ENCODE peak calls at places on chromosomes 3 and 15, in eight cellular contexts. One of them, this sample, is unnamed.
A peak's percentile ranks its signal among the peaks of the same experiment; 100 is the strongest.

GRCh38 chr3:19901918-19902317 is 32.1 kb downstream of the EFHB start:
- DNase-seq in H9: no peak
- DNase-seq in mucosa of descending colon: no peak
- DNase-seq in renal cortical epithelial cell: no peak
- DNase-seq in GM03348: no peak
- DNase-seq in HCEC 1CT: no peak
- DNase-seq in A549: no peak
- DNase-seq in T-helper 2 cell: no peak
- DNase-seq in this sample: no peak

GRCh38 chr3:14481646-14482036 is 58.5 kb downstream of the GRIP2 start:
- DNase-seq in renal cortical epithelial cell: no peak
- DNase-seq in mucosa of descending colon: no peak
- DNase-seq in GM03348: no peak
- DNase-seq in H9: no peak
- DNase-seq in HCEC 1CT: no peak
- DNase-seq in T-helper 2 cell: no peak
- DNase-seq in A549: no peak
- DNase-seq in this sample: no peak

GRCh38 chr15:25178835-25179672 is 224.3 kb downstream of the SNRPN start:
- DNase-seq in H9: no peak
- DNase-seq in HCEC 1CT: no peak
- DNase-seq in renal cortical epithelial cell: no peak
- DNase-seq in GM03348: no peak
- DNase-seq in A549: no peak
- DNase-seq in mucosa of descending colon: no peak
- DNase-seq in T-helper 2 cell: no peak
- DNase-seq in this sample: peak; percentile 23

GRCh38 chr15:72315706-72316370 is 4.1 kb downstream of the CELF6 start:
- DNase-seq in A549: no peak
- DNase-seq in HCEC 1CT: no peak
- DNase-seq in mucosa of descending colon: peak; percentile 22
- DNase-seq in T-helper 2 cell: no peak
- DNase-seq in renal cortical epithelial cell: no peak
- DNase-seq in GM03348: no peak
- DNase-seq in H9: peak; percentile 21
- DNase-seq in this sample: no peak

GRCh38 chr3:133578548-133579191 is 5.2 kb downstream of the CDV3 start:
- DNase-seq in A549: peak; percentile 64
- DNase-seq in H9: no peak
- DNase-seq in T-helper 2 cell: no peak
- DNase-seq in mucosa of descending colon: no peak
- DNase-seq in GM03348: peak; percentile 30
- DNase-seq in HCEC 1CT: peak; percentile 61
- DNase-seq in renal cortical epithelial cell: peak; percentile 69
- DNase-seq in this sample: no peak

GRCh38 chr3:37387462-37387861 is 213.1 kb upstream of the LRRFIP2 start:
- DNase-seq in mucosa of descending colon: no peak
- DNase-seq in A549: no peak
- DNase-seq in renal cortical epithelial cell: no peak
- DNase-seq in H9: no peak
- DNase-seq in GM03348: no peak
- DNase-seq in HCEC 1CT: no peak
- DNase-seq in T-helper 2 cell: no peak
- DNase-seq in this sample: no peak

GRCh38 chr3:48247401-48247807 is 6.5 kb downstream of the ZNF589 start:
- DNase-seq in H9: no peak
- DNase-seq in A549: no peak
- DNase-seq in GM03348: peak; percentile 76
- DNase-seq in renal cortical epithelial cell: peak; percentile 18
- DNase-seq in HCEC 1CT: no peak
- DNase-seq in mucosa of descending colon: no peak
- DNase-seq in T-helper 2 cell: no peak
- DNase-seq in this sample: no peak

GRCh38 chr3:107217161-107217560 is 160.1 kb upstream of the CCDC54 start:
- DNase-seq in renal cortical epithelial cell: peak; percentile 63
- DNase-seq in H9: no peak
- DNase-seq in T-helper 2 cell: no peak
- DNase-seq in GM03348: peak; percentile 58
- DNase-seq in mucosa of descending colon: no peak
- DNase-seq in HCEC 1CT: peak; percentile 98
- DNase-seq in A549: no peak
- DNase-seq in this sample: no peak

GRCh38 chr3:33067484-33067883 is 29.5 kb downstream of the GLB1 start:
- DNase-seq in A549: no peak
- DNase-seq in H9: no peak
- DNase-seq in renal cortical epithelial cell: no peak
- DNase-seq in HCEC 1CT: peak; percentile 24
- DNase-seq in T-helper 2 cell: peak; percentile 20
- DNase-seq in mucosa of descending colon: no peak
- DNase-seq in GM03348: no peak
- DNase-seq in this sample: no peak